ENCODE peak calls at places on chromosomes 5 and 9, in five cellular contexts. One of them, this sample, is unnamed.

GRCh38 chr9:125477089-125477544 is 215.5 kb downstream of the GAPVD1 start:
- DNase-seq in IMR-90: no peak
- DNase-seq in BE2C: no peak
- DNase-seq in lung: no peak
- DNase-seq in choroid plexus epithelial cell: no peak
- DNase-seq in this sample: no peak

GRCh38 chr9:76637426-76637825 is 126.8 kb upstream of the PCA3 start:
- DNase-seq in IMR-90: no peak
- DNase-seq in BE2C: no peak
- DNase-seq in choroid plexus epithelial cell: no peak
- DNase-seq in lung: no peak
- DNase-seq in this sample: no peak

GRCh38 chr9:121613009-121613766 is 38.2 kb upstream of the DAB2IP start:
- DNase-seq in lung: no peak
- DNase-seq in IMR-90: no peak
- DNase-seq in BE2C: no peak
- DNase-seq in choroid plexus epithelial cell: no peak
- DNase-seq in this sample: no peak

GRCh38 chr9:114856210-114856941 is 50.5 kb upstream of the TNFSF15 start:
- DNase-seq in lung: no peak
- DNase-seq in BE2C: no peak
- DNase-seq in choroid plexus epithelial cell: peak
- DNase-seq in IMR-90: peak
- DNase-seq in this sample: no peak

GRCh38 chr5:141001854-141002666 is 35.8 kb downstream of the PCDHAC2 start:
- DNase-seq in BE2C: peak
- DNase-seq in lung: peak
- DNase-seq in IMR-90: no peak
- DNase-seq in choroid plexus epithelial cell: no peak
- DNase-seq in this sample: peak

GRCh38 chr9:6852243-6852963 is 94.6 kb downstream of the KDM4C start:
- DNase-seq in BE2C: no peak
- DNase-seq in IMR-90: peak
- DNase-seq in choroid plexus epithelial cell: peak
- DNase-seq in lung: no peak
- DNase-seq in this sample: no peak

GRCh38 chr9:86718373-86718772 is 228.9 kb downstream of the GAS1 start:
- DNase-seq in choroid plexus epithelial cell: no peak
- DNase-seq in lung: no peak
- DNase-seq in BE2C: no peak
- DNase-seq in IMR-90: no peak
- DNase-seq in this sample: no peak

GRCh38 chr9:91714020-91714721 is 235.9 kb downstream of the ROR2 start:
- DNase-seq in choroid plexus epithelial cell: peak
- DNase-seq in IMR-90: peak
- DNase-seq in BE2C: peak
- DNase-seq in lung: peak
- DNase-seq in this sample: peak

GRCh38 chr5:56585466-56585865 is 229.9 kb upstream of the MAP3K1 start:
- DNase-seq in BE2C: no peak
- DNase-seq in lung: no peak
- DNase-seq in IMR-90: peak
- DNase-seq in choroid plexus epithelial cell: peak
- DNase-seq in this sample: no peak

GRCh38 chr5:32331217-32331926 is 18.6 kb upstream of the MTMR12 start:
- DNase-seq in IMR-90: no peak
- DNase-seq in choroid plexus epithelial cell: no peak
- DNase-seq in BE2C: no peak
- DNase-seq in lung: no peak
- DNase-seq in this sample: no peak

GRCh38 chr5:121693864-121694263 is 157.8 kb upstream of the FTMT start:
- DNase-seq in IMR-90: no peak
- DNase-seq in lung: no peak
- DNase-seq in BE2C: no peak
- DNase-seq in choroid plexus epithelial cell: no peak
- DNase-seq in this sample: no peak

GRCh38 chr5:179121667-179122111 is 61.5 kb downstream of the ZNF354C start:
- DNase-seq in BE2C: no peak
- DNase-seq in choroid plexus epithelial cell: no peak
- DNase-seq in IMR-90: no peak
- DNase-seq in lung: peak
- DNase-seq in this sample: no peak

GRCh38 chr9:121559183-121559582 is 59.5 kb upstream of the GGTA1 start:
- DNase-seq in choroid plexus epithelial cell: peak
- DNase-seq in lung: no peak
- DNase-seq in BE2C: no peak
- DNase-seq in IMR-90: peak
- DNase-seq in this sample: no peak

GRCh38 chr5:39394946-39395345 is 29.8 kb downstream of the DAB2 start:
- DNase-seq in BE2C: no peak
- DNase-seq in choroid plexus epithelial cell: peak
- DNase-seq in IMR-90: peak
- DNase-seq in lung: no peak
- DNase-seq in this sample: no peak

GRCh38 chr5:1029945-1030625 is 21.5 kb downstream of the NKD2 start:
- DNase-seq in lung: no peak
- DNase-seq in IMR-90: no peak
- DNase-seq in choroid plexus epithelial cell: no peak
- DNase-seq in BE2C: no peak
- DNase-seq in this sample: no peak

GRCh38 chr5:135008981-135009735 is 24.9 kb downstream of the PITX1 start:
- DNase-seq in lung: no peak
- DNase-seq in BE2C: no peak
- DNase-seq in choroid plexus epithelial cell: no peak
- DNase-seq in IMR-90: no peak
- DNase-seq in this sample: no peak

GRCh38 chr5:128257096-128257495 is 173.5 kb downstream of the SLC12A2 start:
- DNase-seq in choroid plexus epithelial cell: no peak
- DNase-seq in lung: no peak
- DNase-seq in BE2C: no peak
- DNase-seq in IMR-90: no peak
- DNase-seq in this sample: no peak

GRCh38 chr5:132487095-132487428 is 3.5 kb downstream of the IRF1 start:
- DNase-seq in BE2C: no peak
- DNase-seq in lung: no peak
- DNase-seq in choroid plexus epithelial cell: no peak
- DNase-seq in IMR-90: no peak
- DNase-seq in this sample: no peak

GRCh38 chr9:72884521-72884920 is 68.3 kb downstream of the ALDH1A1 start:
- DNase-seq in lung: no peak
- DNase-seq in BE2C: no peak
- DNase-seq in IMR-90: no peak
- DNase-seq in choroid plexus epithelial cell: no peak
- DNase-seq in this sample: no peak

GRCh38 chr5:13865317-13865716 is 79.2 kb downstream of the DNAH5 start:
- DNase-seq in choroid plexus epithelial cell: no peak
- DNase-seq in lung: no peak
- DNase-seq in BE2C: no peak
- DNase-seq in IMR-90: peak
- DNase-seq in this sample: no peak

GRCh38 chr9:127942152-127943010 is 4.7 kb upstream of the DPM2 start:
- DNase-seq in lung: peak
- DNase-seq in IMR-90: peak
- DNase-seq in choroid plexus epithelial cell: peak
- DNase-seq in BE2C: peak
- DNase-seq in this sample: peak

GRCh38 chr5:1141827-1142226 is 30.0 kb upstream of the SLC12A7 start:
- DNase-seq in lung: no peak
- DNase-seq in choroid plexus epithelial cell: no peak
- DNase-seq in IMR-90: no peak
- DNase-seq in BE2C: no peak
- DNase-seq in this sample: peak

GRCh38 chr5:169997736-169998284 is 17.5 kb upstream of the INSYN2B start:
- DNase-seq in BE2C: no peak
- DNase-seq in lung: no peak
- DNase-seq in IMR-90: no peak
- DNase-seq in choroid plexus epithelial cell: no peak
- DNase-seq in this sample: no peak

GRCh38 chr5:149129181-149129580 is 12.1 kb upstream of the ABLIM3 start:
- DNase-seq in choroid plexus epithelial cell: peak
- DNase-seq in IMR-90: peak
- DNase-seq in lung: no peak
- DNase-seq in BE2C: no peak
- DNase-seq in this sample: no peak

GRCh38 chr5:149128023-149128875 is 13.0 kb upstream of the ABLIM3 start:
- DNase-seq in lung: no peak
- DNase-seq in choroid plexus epithelial cell: peak
- DNase-seq in IMR-90: peak
- DNase-seq in BE2C: peak
- DNase-seq in this sample: peak

GRCh38 chr5:149132474-149132873 is 8.8 kb upstream of the ABLIM3 start:
- DNase-seq in BE2C: no peak
- DNase-seq in choroid plexus epithelial cell: no peak
- DNase-seq in IMR-90: peak
- DNase-seq in lung: no peak
- DNase-seq in this sample: no peak

GRCh38 chr5:149130932-149131273 is 10.4 kb upstream of the ABLIM3 start:
- DNase-seq in choroid plexus epithelial cell: peak
- DNase-seq in lung: no peak
- DNase-seq in IMR-90: no peak
- DNase-seq in BE2C: no peak
- DNase-seq in this sample: no peak

GRCh38 chr5:149130121-149130931 is 11.0 kb upstream of the ABLIM3 start:
- DNase-seq in choroid plexus epithelial cell: peak
- DNase-seq in lung: no peak
- DNase-seq in IMR-90: peak
- DNase-seq in BE2C: no peak
- DNase-seq in this sample: no peak
- TF ChIP-seq CTCF in choroid plexus epithelial cell: peak
- TF ChIP-seq CTCF in lung: peak
- TF ChIP-seq CTCF in IMR-90: peak
- TF ChIP-seq CTCF in BE2C: peak
- TF ChIP-seq CTCF in this sample: no peak

GRCh38 chr9:106557996-106558667 is 304.8 kb upstream of the ZNF462 start:
- DNase-seq in lung: no peak
- DNase-seq in BE2C: no peak
- DNase-seq in IMR-90: no peak
- DNase-seq in choroid plexus epithelial cell: no peak
- DNase-seq in this sample: no peak

GRCh38 chr9:106560540-106560939 is 302.4 kb upstream of the ZNF462 start:
- DNase-seq in BE2C: no peak
- DNase-seq in choroid plexus epithelial cell: no peak
- DNase-seq in IMR-90: no peak
- DNase-seq in lung: no peak
- DNase-seq in this sample: no peak
- TF ChIP-seq CTCF in BE2C: peak
- TF ChIP-seq CTCF in choroid plexus epithelial cell: no peak
- TF ChIP-seq CTCF in IMR-90: no peak
- TF ChIP-seq CTCF in lung: no peak
- TF ChIP-seq CTCF in this sample: peak

GRCh38 chr9:98120476-98120875 is 1.5 kb upstream of the TRIM14 start:
- DNase-seq in choroid plexus epithelial cell: no peak
- DNase-seq in BE2C: no peak
- DNase-seq in IMR-90: no peak
- DNase-seq in lung: no peak
- DNase-seq in this sample: no peak

GRCh38 chr9:98124637-98125426 is 5.8 kb upstream of the TRIM14 start:
- DNase-seq in lung: no peak
- DNase-seq in BE2C: no peak
- DNase-seq in IMR-90: no peak
- DNase-seq in choroid plexus epithelial cell: no peak
- DNase-seq in this sample: no peak

GRCh38 chr9:98121096-98121495 is 2.1 kb upstream of the TRIM14 start:
- DNase-seq in BE2C: peak
- DNase-seq in IMR-90: no peak
- DNase-seq in lung: no peak
- DNase-seq in choroid plexus epithelial cell: peak
- DNase-seq in this sample: no peak

GRCh38 chr9:98117984-98118639 is 910 bp downstream of the TRIM14 start:
- DNase-seq in choroid plexus epithelial cell: peak
- DNase-seq in BE2C: peak
- DNase-seq in IMR-90: peak
- DNase-seq in lung: no peak
- DNase-seq in this sample: no peak

DNA sequence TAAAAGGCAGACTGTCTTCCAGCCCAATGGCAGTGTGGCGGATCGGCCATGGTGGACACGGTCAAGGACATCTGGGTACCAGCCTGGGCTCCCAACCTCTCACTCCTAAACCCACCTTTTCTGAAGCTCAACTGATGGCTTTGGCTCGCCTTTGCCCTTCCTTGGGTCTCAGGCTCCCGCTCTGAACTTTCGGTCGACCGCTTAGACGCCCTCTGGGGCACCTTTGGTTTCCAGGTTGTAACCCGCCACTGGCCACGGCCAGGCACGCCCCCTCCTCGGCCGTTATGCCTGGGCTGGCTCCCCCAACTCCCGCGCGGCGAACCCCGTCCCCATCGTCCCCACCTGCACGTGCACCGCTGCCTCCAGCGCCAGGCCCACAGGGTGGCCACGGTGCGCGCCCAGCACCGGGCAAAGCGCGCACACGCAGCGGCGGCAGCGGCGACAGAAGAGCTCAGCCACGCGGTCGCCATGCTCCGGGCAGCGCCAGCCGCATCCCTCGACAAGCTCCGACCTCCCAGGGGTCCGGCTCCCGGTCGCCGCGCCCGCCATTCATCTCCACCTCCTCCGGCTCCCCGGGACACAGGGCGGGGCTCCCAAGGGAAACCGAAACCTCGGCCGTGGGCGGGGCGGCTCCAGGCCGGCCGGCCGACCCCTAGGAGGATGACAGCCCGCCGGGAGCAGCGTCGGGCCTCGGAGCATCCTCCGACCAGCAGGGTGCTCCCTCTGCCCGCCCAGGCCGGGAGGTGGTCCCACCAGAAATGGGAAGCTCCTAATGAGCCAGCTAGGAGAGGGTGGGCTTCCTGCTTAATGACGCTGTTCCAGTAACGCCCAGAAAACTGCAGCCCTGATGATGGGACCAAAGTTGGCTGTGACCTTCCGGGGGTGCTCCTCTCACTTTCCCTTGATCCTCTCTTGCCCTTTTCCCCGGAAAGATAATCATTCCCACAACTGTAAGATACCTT is at the start of gene TRIM14:
- DNase-seq in BE2C: peak
- DNase-seq in choroid plexus epithelial cell: peak
- DNase-seq in IMR-90: peak
- DNase-seq in lung: peak
- DNase-seq in this sample: peak
- TF ChIP-seq CTCF in BE2C: peak
- TF ChIP-seq CTCF in choroid plexus epithelial cell: no peak
- TF ChIP-seq CTCF in IMR-90: peak
- TF ChIP-seq CTCF in lung: peak
- TF ChIP-seq CTCF in this sample: no peak

DNA sequence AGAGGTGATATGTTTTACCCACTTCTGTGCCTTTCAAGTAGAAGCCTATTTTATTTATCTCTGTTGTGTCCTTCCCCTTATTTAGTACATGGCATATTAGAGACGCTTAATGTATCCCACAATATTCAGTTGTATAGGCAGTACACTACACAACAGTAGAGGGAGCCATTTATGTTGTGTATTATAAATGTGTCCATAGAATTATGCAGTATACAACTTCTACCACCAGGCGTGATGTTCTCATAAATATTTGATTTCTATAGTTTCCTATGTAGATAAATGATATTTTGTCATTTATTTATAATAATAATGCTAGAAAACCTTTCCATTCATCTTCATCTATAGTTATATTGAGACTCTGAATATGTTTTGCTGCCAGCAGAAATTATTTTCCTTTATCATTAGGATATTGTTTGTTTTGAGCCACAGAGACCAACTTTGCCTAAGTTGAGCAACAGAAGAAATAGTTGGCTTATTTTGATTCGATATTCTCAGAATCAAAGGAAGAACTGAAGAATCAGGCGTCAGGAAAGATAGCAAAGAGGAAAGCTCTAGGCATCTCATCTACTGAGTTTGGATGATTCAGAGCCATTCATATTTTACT is 81.7 kb downstream of the ADAMTS19 start:
- DNase-seq in BE2C: no peak
- DNase-seq in choroid plexus epithelial cell: peak
- DNase-seq in IMR-90: peak
- DNase-seq in lung: no peak
- DNase-seq in this sample: no peak
- TF ChIP-seq CTCF in BE2C: peak
- TF ChIP-seq CTCF in choroid plexus epithelial cell: no peak
- TF ChIP-seq CTCF in IMR-90: peak
- TF ChIP-seq CTCF in lung: no peak
- TF ChIP-seq CTCF in this sample: peak

This sample was measured in glutamatergic neuron.